ENCODE peak calls at places on chromosomes 16 and 17, in five cellular contexts. R is transverse colon, P is A549, D is tibial nerve, I is suprapubic skin. Y is an unnamed sample.

GRCh38 chr16:87648236-87648635 is 45.9 kb downstream of the JPH3 start:
- DNase-seq in R (no peak), P (no peak), D (no peak), I (no peak), Y (no peak)

GRCh38 chr17:74149597-74150427 is 53.7 kb upstream of the RPL38 start:
- DNase-seq in R (no peak), P (no peak), D (no peak), I (peak), Y (no peak)

GRCh38 chr17:80084773-80085172 is 16.6 kb upstream of the GAA start:
- DNase-seq in R (no peak), P (no peak), D (no peak), I (no peak), Y (no peak)

GRCh38 chr17:40995121-40995520 is 1.2 kb upstream of the KRTAP3-3 start:
- DNase-seq in R (no peak), P (no peak), D (no peak), I (no peak), Y (no peak)

GRCh38 chr17:60142872-60143499 is 6.8 kb upstream of the CA4 start:
- DNase-seq in R (peak), P (peak), D (peak), I (no peak), Y (peak)

GRCh38 chr17:35373532-35373983 is at the start of gene SLFN11:
- DNase-seq in R (peak), P (peak), D (peak), I (peak), Y (peak)

GRCh38 chr17:40243756-40244155 is 24.7 kb downstream of the WIPF2 start:
- DNase-seq in R (no peak), P (no peak), D (no peak), I (no peak), Y (no peak)

GRCh38 chr16:67264866-67265265 is 14.5 kb upstream of the PLEKHG4 start:
- DNase-seq in R (no peak), P (no peak), D (no peak), I (no peak), Y (peak)

GRCh38 chr17:11948791-11949190 is 48.5 kb downstream of the ZNF18 start:
- DNase-seq in R (no peak), P (no peak), D (no peak), I (no peak), Y (no peak)

GRCh38 chr16:85520853-85521736 is 92.0 kb upstream of the GSE1 start:
- DNase-seq in R (peak), P (no peak), D (no peak), I (no peak), Y (peak)

GRCh38 chr16:27429981-27430441 is 28.0 kb downstream of the IL21R start:
- DNase-seq in R (no peak), P (no peak), D (no peak), I (peak), Y (peak)

GRCh38 chr17:80795737-80796136 is 195.9 kb upstream of the CHMP6 start:
- DNase-seq in R (no peak), P (no peak), D (no peak), I (peak), Y (peak)

GRCh38 chr17:71937914-71938313 is 182.9 kb upstream of the SOX9 start:
- DNase-seq in R (no peak), P (no peak), D (no peak), I (no peak), Y (no peak)

GRCh38 chr17:77770331-77771105 is 188.0 kb upstream of the TNRC6C start:
- DNase-seq in R (no peak), P (no peak), D (no peak), I (no peak), Y (no peak)

GRCh38 chr17:57286372-57287105 is 30.2 kb downstream of the MSI2 start:
- DNase-seq in R (no peak), P (no peak), D (no peak), I (no peak), Y (no peak)

GRCh38 chr17:19724501-19725420 is 8.4 kb upstream of the SLC47A2 start:
- DNase-seq in R (peak), P (no peak), D (peak), I (peak), Y (peak)

GRCh38 chr16:17364319-17365210 is 106.2 kb downstream of the XYLT1 start:
- DNase-seq in R (no peak), P (no peak), D (no peak), I (no peak), Y (no peak)

GRCh38 chr16:12470311-12471229 is 333.1 kb downstream of the CPPED1 start:
- DNase-seq in R (no peak), P (no peak), D (no peak), I (no peak), Y (peak)

GRCh38 chr16:68257251-68257905 is 6.9 kb upstream of the SLC7A6 start:
- DNase-seq in R (peak), P (no peak), D (no peak), I (no peak), Y (no peak)

GRCh38 chr16:50578147-50578546 is 30.0 kb downstream of the NKD1 start:
- DNase-seq in R (no peak), P (no peak), D (no peak), I (no peak), Y (no peak)

GRCh38 chr17:42337442-42337841 is 49.1 kb downstream of the STAT5A start:
- DNase-seq in R (peak), P (no peak), D (no peak), I (no peak), Y (no peak)

GRCh38 chr16:23082161-23082788 is 67.0 kb downstream of the USP31 start:
- DNase-seq in R (no peak), P (no peak), D (no peak), I (no peak), Y (no peak)

GRCh38 chr17:44778656-44779210 is 19.9 kb downstream of the ADAM11 start:
- DNase-seq in R (no peak), P (no peak), D (no peak), I (no peak), Y (no peak)

GRCh38 chr17:41707803-41708669 is 4.1 kb upstream of the GAST start:
- DNase-seq in R (no peak), P (no peak), D (no peak), I (no peak), Y (no peak)

GRCh38 chr17:78723001-78723796 is 58.9 kb downstream of the CYTH1 start:
- DNase-seq in R (peak), P (no peak), D (no peak), I (no peak), Y (peak)

GRCh38 chr17:1625053-1625452 is 3.6 kb downstream of the SLC43A2 start:
- DNase-seq in R (no peak), P (no peak), D (no peak), I (no peak), Y (no peak)

GRCh38 chr16:9197957-9198661 is 106.7 kb downstream of the HAPSTR1 start:
- DNase-seq in R (no peak), P (no peak), D (no peak), I (no peak), Y (no peak)

GRCh38 chr17:70307430-70307829 is 138.1 kb downstream of the KCNJ2 start:
- DNase-seq in R (no peak), P (no peak), D (no peak), I (no peak), Y (no peak)

GRCh38 chr16:70493863-70494770 is 29.2 kb downstream of the COG4 start:
- DNase-seq in R (no peak), P (no peak), D (no peak), I (no peak), Y (no peak)

GRCh38 chr17:72725432-72726068 is 366.9 kb downstream of the SLC39A11 start:
- DNase-seq in R (peak), P (peak), D (no peak), I (no peak), Y (no peak)

GRCh38 chr16:5466551-5466950 is 369.0 kb upstream of the EEF2KMT start:
- DNase-seq in R (no peak), P (no peak), D (no peak), I (no peak), Y (no peak)

GRCh38 chr16:56643080-56643778 is 4.8 kb downstream of the MT1A start:
- DNase-seq in R (peak), P (peak), D (peak), I (peak), Y (peak)

GRCh38 chr17:65593092-65593869 is 31.8 kb upstream of the AXIN2 start:
- DNase-seq in R (no peak), P (no peak), D (no peak), I (no peak), Y (no peak)

GRCh38 chr16:64829678-64830077 is 292.2 kb downstream of the CDH11 start:
- DNase-seq in R (no peak), P (no peak), D (no peak), I (no peak), Y (no peak)

GRCh38 chr17:28907709-28908475 is 5.0 kb upstream of the DHRS13 start:
- DNase-seq in R (no peak), P (no peak), D (no peak), I (no peak), Y (no peak)

GRCh38 chr17:39110435-39111136 is 40.9 kb downstream of the PLXDC1 start:
- DNase-seq in R (no peak), P (no peak), D (no peak), I (no peak), Y (no peak)
- TF ChIP-seq EP300 in R (no peak), P (no peak), D (no peak), I (no peak), Y (no peak)

GRCh38 chr17:82228278-82228841 is 482 bp upstream of the SLC16A3 start:
- DNase-seq in R (peak), P (no peak), D (no peak), I (no peak), Y (peak)
- TF ChIP-seq POLR2A in R (peak), P (no peak), D (no peak), I (no peak), Y (no peak)

GRCh38 chr16:15641753-15642556 is 999 bp downstream of the MARF1 start:
- DNase-seq in R (no peak), P (no peak), D (no peak), I (no peak), Y (no peak)

GRCh38 chr16:15643453-15644305 is 725 bp upstream of the MARF1 start:
- DNase-seq in R (peak), P (peak), D (no peak), I (no peak), Y (no peak)

GRCh38 chr16:15642557-15643452 is at the start of gene MARF1:
- DNase-seq in R (peak), P (peak), D (peak), I (peak), Y (peak)

GRCh38 chr16:15639061-15639568 is 3.8 kb downstream of the MARF1 start:
- DNase-seq in R (no peak), P (no peak), D (no peak), I (no peak), Y (no peak)

GRCh38 chr16:15640966-15641365 is 2.0 kb downstream of the MARF1 start:
- DNase-seq in R (no peak), P (no peak), D (no peak), I (no peak), Y (no peak)
- H3K4me3 ChIP-seq in R (no peak), P (no peak), D (no peak), I (no peak), Y (no peak)

GRCh38 chr16:57648125-57648524 is 19.7 kb downstream of the ADGRG1 start:
- DNase-seq in R (no peak), P (no peak), D (no peak), I (no peak), Y (no peak)

GRCh38 chr16:57647136-57647875 is 18.9 kb downstream of the ADGRG1 start:
- DNase-seq in R (no peak), P (no peak), D (no peak), I (no peak), Y (no peak)

GRCh38 chr16:57649846-57650245 is 18.3 kb upstream of the ADGRG3 start:
- DNase-seq in R (no peak), P (no peak), D (no peak), I (no peak), Y (no peak)

GRCh38 chr16:57649443-57649751 is 18.7 kb upstream of the ADGRG3 start:
- DNase-seq in R (no peak), P (no peak), D (no peak), I (no peak), Y (no peak)

GRCh38 chr16:57648590-57649442 is 19.3 kb upstream of the ADGRG3 start:
- DNase-seq in R (peak), P (peak), D (peak), I (peak), Y (peak)
- TF ChIP-seq EP300 in R (no peak), P (no peak), D (no peak), I (no peak), Y (no peak)